ENCODE peak calls at places on chromosome 5, in ten cellular contexts. O is DND-41, Z is fibroblast of mammary gland, B is HuH-7, L is NB4, D is NCI-H1417, I is GM23338, E is tibial nerve, N is left colon, X is GM13976. U is an unnamed sample.

GRCh38 chr5:173720341-173721258 is 104.2 kb upstream of the BOD1 start:
- DNase-seq in O (no peak), Z (no peak), B (no peak), L (no peak), D (no peak), I (no peak), E (no peak), N (no peak), X (no peak), U (no peak)

GRCh38 chr5:173201636-173202265 is 33.3 kb downstream of the NKX2-5 start:
- DNase-seq in O (no peak), Z (peak; percentile 83), B (no peak), L (no peak), D (no peak), I (no peak), E (no peak), N (no peak), X (no peak), U (peak; percentile 72)

GRCh38 chr5:169020102-169020501 is 280.8 kb downstream of the SLIT3 start:
- DNase-seq in O (no peak), Z (peak; percentile 16), B (no peak), L (peak; percentile 7), D (no peak), I (peak; percentile 72), E (no peak), N (no peak), X (no peak), U (no peak)

GRCh38 chr5:170436335-170436734 is 47.2 kb upstream of the KCNMB1 start:
- DNase-seq in O (no peak), Z (no peak), B (no peak), L (no peak), D (no peak), I (no peak), E (no peak), N (no peak), X (no peak), U (no peak)

GRCh38 chr5:54743997-54744788 is 226.6 kb downstream of the SNX18 start:
- DNase-seq in O (peak; percentile 71), Z (peak; percentile 96), B (no peak), L (peak; percentile 80), D (no peak), I (peak; percentile 17), E (no peak), N (peak; percentile 35), X (peak; percentile 36), U (peak; percentile 99)

GRCh38 chr5:179733764-179734126 is 1.1 kb downstream of the MAML1 start:
- DNase-seq in O (no peak), Z (no peak), B (no peak), L (no peak), D (no peak), I (no peak), E (no peak), N (no peak), X (no peak), U (no peak)

GRCh38 chr5:81971086-81971693 is 633 bp upstream of the ATG10 start:
- DNase-seq in O (peak; percentile 31), Z (peak; percentile 34), B (peak; percentile 25), L (peak; percentile 46), D (peak; percentile 52), I (peak; percentile 27), E (no peak), N (no peak), X (peak; percentile 67), U (peak; percentile 21)

GRCh38 chr5:17373406-17374110 is 124.5 kb upstream of the TAF11L2 start:
- DNase-seq in O (no peak), Z (no peak), B (no peak), L (no peak), D (no peak), I (no peak), E (no peak), N (no peak), X (no peak), U (no peak)

GRCh38 chr5:59193616-59194319 is 610.9 kb downstream of the RAB3C start:
- DNase-seq in O (no peak), Z (peak; percentile 97), B (no peak), L (no peak), D (no peak), I (no peak), E (no peak), N (no peak), X (no peak), U (peak; percentile 94)

GRCh38 chr5:20224046-20224445 is 236.0 kb upstream of the CDH18 start:
- DNase-seq in O (no peak), Z (no peak), B (no peak), L (no peak), D (no peak), I (no peak), E (no peak), N (no peak), X (no peak), U (no peak)